ENCODE peak calls at places on chromosomes 7 and 10, in four cellular contexts. C, N, F and J are unnamed samples.

GRCh38 chr10:37488792-37489657 is 363.6 kb downstream of the ANKRD30A start:
- DNase-seq in C (no peak), N (no peak), F (no peak), J (no peak)

GRCh38 chr7:99562832-99563231 is 4.4 kb downstream of the ZNF655 start:
- DNase-seq in C (no peak), N (peak; percentile 70), F (no peak), J (no peak)

GRCh38 chr10:76036410-76036940 is 605.1 kb downstream of the LRMDA start:
- DNase-seq in C (no peak), N (peak; percentile 33), F (peak; percentile 56), J (peak; percentile 84)

GRCh38 chr7:131284702-131285419 is 42.8 kb upstream of the MKLN1 start:
- DNase-seq in C (no peak), N (no peak), F (no peak), J (no peak)

GRCh38 chr7:79610301-79610700 is 156.8 kb upstream of the MAGI2 start:
- DNase-seq in C (no peak), N (no peak), F (no peak), J (no peak)

GRCh38 chr10:123587110-123587509 is 79.0 kb upstream of the GPR26 start:
- DNase-seq in C (no peak), N (no peak), F (no peak), J (no peak)

GRCh38 chr10:103481974-103482531 is 3.0 kb upstream of the CALHM3 start:
- DNase-seq in C (peak; percentile 59), N (no peak), F (peak; percentile 51), J (no peak)

GRCh38 chr7:55083206-55083605 is 64.4 kb downstream of the EGFR start:
- DNase-seq in C (no peak), N (no peak), F (no peak), J (no peak)

GRCh38 chr10:87064651-87065050 is 30.0 kb downstream of the GLUD1 start:
- DNase-seq in C (no peak), N (no peak), F (no peak), J (no peak)

GRCh38 chr7:101169110-101169837 is 3.9 kb upstream of the VGF start:
- DNase-seq in C (no peak), N (no peak), F (no peak), J (no peak)

GRCh38 chr10:123134058-123134914 is 1.5 kb upstream of the HMX3 start:
- DNase-seq in C (no peak), N (no peak), F (no peak), J (no peak)

GRCh38 chr10:128915630-128916029 is 551.4 kb upstream of the MGMT start:
- DNase-seq in C (no peak), N (no peak), F (no peak), J (no peak)

GRCh38 chr7:41416208-41416595 is 286.7 kb downstream of the INHBA start:
- DNase-seq in C (no peak), N (no peak), F (no peak), J (no peak)

GRCh38 chr10:14438057-14438456 is 107.3 kb upstream of the FRMD4A start:
- DNase-seq in C (no peak), N (no peak), F (no peak), J (no peak)

GRCh38 chr7:44797329-44798258 is 1.1 kb downstream of the PPIA start:
- DNase-seq in C (peak; percentile 80), N (peak; percentile 75), F (peak; percentile 87), J (peak; percentile 87)

GRCh38 chr7:132307465-132307864 is 268.8 kb downstream of the PLXNA4 start:
- DNase-seq in C (no peak), N (no peak), F (no peak), J (no peak)

GRCh38 chr7:26487780-26488535 is 196.3 kb downstream of the SNX10 start:
- DNase-seq in C (no peak), N (no peak), F (no peak), J (no peak)

GRCh38 chr7:44793919-44794715 is 2.4 kb upstream of the PPIA start:
- DNase-seq in C (no peak), N (no peak), F (no peak), J (no peak)

GRCh38 chr10:31121074-31121685 is 89.5 kb upstream of the ZNF438 start:
- DNase-seq in C (no peak), N (no peak), F (no peak), J (no peak)

GRCh38 chr7:46725136-46725535 is 804.1 kb upstream of the IGFBP3 start:
- DNase-seq in C (no peak), N (no peak), F (no peak), J (no peak)

GRCh38 chr7:3942778-3943177 is 641.7 kb downstream of the SDK1 start:
- DNase-seq in C (no peak), N (no peak), F (no peak), J (no peak)

GRCh38 chr7:37372750-37373149 is 75.9 kb downstream of the ELMO1 start:
- DNase-seq in C (no peak), N (no peak), F (no peak), J (no peak)

GRCh38 chr10:121655254-121656142 is 57.3 kb upstream of the FGFR2 start:
- DNase-seq in C (no peak), N (no peak), F (no peak), J (no peak)

GRCh38 chr7:12578930-12579640 is 8.6 kb downstream of the SCIN start:
- DNase-seq in C (no peak), N (no peak), F (no peak), J (no peak)

GRCh38 chr10:69201045-69201444 is 19.1 kb upstream of the HKDC1 start:
- DNase-seq in C (no peak), N (no peak), F (no peak), J (no peak)

GRCh38 chr10:132493246-132493755 is 44.3 kb upstream of the INPP5A start:
- DNase-seq in C (no peak), N (no peak), F (no peak), J (peak; percentile 41)

GRCh38 chr7:114175140-114175539 is 239.5 kb upstream of the FOXP2 start:
- DNase-seq in C (no peak), N (no peak), F (no peak), J (no peak)

GRCh38 chr10:4453950-4454349 is 372.1 kb upstream of the AKR1E2 start:
- DNase-seq in C (no peak), N (no peak), F (no peak), J (no peak)

GRCh38 chr7:157656195-157656769 is 319.5 kb downstream of the DNAJB6 start:
- DNase-seq in C (no peak), N (no peak), F (no peak), J (no peak)

GRCh38 chr10:77926566-77927342 is at the start of gene DLG5:
- DNase-seq in C (peak; percentile 13), N (no peak), F (peak; percentile 66), J (no peak)

GRCh38 chr10:84256510-84257342 is 11.9 kb downstream of the RGR start:
- DNase-seq in C (no peak), N (no peak), F (no peak), J (peak; percentile 64)

GRCh38 chr10:95303535-95303934 is 12.7 kb upstream of the PDLIM1 start:
- DNase-seq in C (no peak), N (no peak), F (no peak), J (no peak)

GRCh38 chr10:4186849-4187248 is 401.8 kb upstream of the KLF6 start:
- DNase-seq in C (no peak), N (no peak), F (no peak), J (no peak)

GRCh38 chr10:26840938-26841732 is 19.6 kb downstream of the ABI1 start:
- DNase-seq in C (no peak), N (no peak), F (no peak), J (no peak)

GRCh38 chr7:73721237-73721848 is 1.9 kb upstream of the STX1A start:
- DNase-seq in C (no peak), N (no peak), F (no peak), J (no peak)

GRCh38 chr7:311796-312195 is 21.8 kb downstream of the FOXL3 start:
- DNase-seq in C (no peak), N (no peak), F (no peak), J (no peak)

GRCh38 chr7:48781783-48782182 is 142.6 kb upstream of the CDC14C start:
- DNase-seq in C (no peak), N (no peak), F (no peak), J (no peak)

GRCh38 chr10:42615419-42615818 is 23.0 kb downstream of the ZNF33B start:
- DNase-seq in C (no peak), N (no peak), F (no peak), J (no peak)

DNA sequence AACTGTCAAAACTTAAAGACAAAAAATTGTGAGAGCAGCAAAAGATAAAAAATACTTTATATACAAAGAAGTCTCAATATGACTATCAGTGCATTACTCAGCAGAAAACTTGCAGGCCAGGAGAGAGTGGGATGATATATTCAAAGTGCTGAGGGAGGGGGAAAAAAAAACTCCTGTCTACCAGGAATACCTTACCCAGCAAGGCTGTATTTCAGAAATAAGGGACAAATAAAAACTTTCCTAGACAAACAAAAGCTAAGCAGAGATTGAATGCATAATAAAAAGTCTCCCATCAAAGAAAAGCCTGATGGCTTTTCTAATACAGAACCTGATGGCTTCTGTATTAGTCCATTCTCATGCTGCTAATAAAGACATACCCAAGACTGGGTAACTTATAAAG is 31.1 kb downstream of the ADAM12 start:
- DNase-seq in C (no peak), N (no peak), F (no peak), J (no peak)
- H3K9me3 ChIP-seq in C (peaks cover 6% of the 10 kb centered on the region), N (peaks cover 27% of the 10 kb centered on the region), F (no peaks in the 10 kb centered on the region), J (no peaks in the 10 kb centered on the region)

DNA sequence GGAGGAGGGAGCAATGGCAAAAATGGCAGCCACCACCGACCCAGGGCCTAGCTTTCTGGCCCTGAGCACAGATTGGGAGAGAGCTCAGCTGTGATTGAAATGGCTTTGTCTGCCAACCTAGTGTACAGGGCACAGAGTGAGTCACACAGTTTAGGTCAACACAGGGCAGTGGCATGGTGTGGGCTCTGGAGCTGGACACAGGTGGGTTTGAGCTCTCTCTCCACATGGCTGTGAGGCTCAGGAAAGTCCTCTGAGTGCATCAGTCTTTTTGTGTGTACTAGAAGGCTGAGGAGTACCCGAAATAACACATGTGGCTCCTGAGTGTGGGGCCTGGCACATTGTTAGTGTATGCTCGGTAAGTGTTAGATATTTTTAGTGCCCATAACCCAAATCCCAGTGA is 60.2 kb upstream of the LOXL4 start:
- DNase-seq in C (no peak), N (no peak), F (no peak), J (no peak)
- H3K36me3 ChIP-seq in C (no peaks in the 10 kb centered on the region), N (no peaks in the 10 kb centered on the region), F (no peaks in the 10 kb centered on the region), J (no peaks in the 10 kb centered on the region)

GRCh38 chr7:1950623-1951523 is 280.8 kb downstream of the ELFN1 start:
- DNase-seq in C (no peak), N (no peak), F (no peak), J (peak; percentile 69)

GRCh38 chr7:1951600-1951999 is 281.1 kb downstream of the MAD1L1 start:
- DNase-seq in C (no peak), N (no peak), F (no peak), J (no peak)

GRCh38 chr7:1953199-1954190 is 279.2 kb downstream of the MAD1L1 start:
- DNase-seq in C (no peak), N (no peak), F (no peak), J (no peak)

GRCh38 chr7:1952781-1953180 is 280.0 kb downstream of the MAD1L1 start:
- DNase-seq in C (no peak), N (no peak), F (no peak), J (no peak)

GRCh38 chr7:1952169-1952760 is 280.5 kb downstream of the MAD1L1 start:
- DNase-seq in C (no peak), N (no peak), F (no peak), J (no peak)
- H3K9me3 ChIP-seq in C (no peaks in the 10 kb centered on the region), N (no peaks in the 10 kb centered on the region), F (no peaks in the 10 kb centered on the region), J (no peaks in the 10 kb centered on the region)

GRCh38 chr7:139264220-139264619 is 33.2 kb downstream of the UBN2 start:
- DNase-seq in C (no peak), N (no peak), F (no peak), J (no peak)
- H3K36me3 ChIP-seq in C (peaks cover 1% of the 10 kb centered on the region), N (peaks cover 44% of the 10 kb centered on the region), F (peaks cover 80% of the 10 kb centered on the region), J (no peaks in the 10 kb centered on the region)